ENCODE peak calls at places on chromosomes 7 and 10, in four cellular contexts. V, D, L and B are unnamed samples.

GRCh38 chr7:117251687-117252086 is 71.2 kb downstream of the WNT2 start:
- DNase-seq in V (peak), D (no peak), L (no peak), B (no peak)

GRCh38 chr7:83547526-83547925 is 101.4 kb downstream of the SEMA3E start:
- DNase-seq in V (peak), D (no peak), L (no peak), B (no peak)

GRCh38 chr10:71661060-71661622 is 58.4 kb downstream of the C10orf105 start:
- DNase-seq in V (no peak), D (no peak), L (no peak), B (no peak)

GRCh38 chr10:14543048-14543903 is 212.6 kb upstream of the FRMD4A start:
- DNase-seq in V (peak), D (no peak), L (no peak), B (peak)

GRCh38 chr7:99734987-99735386 is at the start of gene CYP3A7:
- DNase-seq in V (no peak), D (no peak), L (no peak), B (no peak)

GRCh38 chr7:95255691-95256090 is 68.6 kb downstream of the PON1 start:
- DNase-seq in V (no peak), D (no peak), L (no peak), B (no peak)

GRCh38 chr7:84847038-84847437 is 339.8 kb downstream of the SEMA3D start:
- DNase-seq in V (no peak), D (no peak), L (no peak), B (no peak)

GRCh38 chr7:72362246-72362645 is 49.9 kb downstream of the CALN1 start:
- DNase-seq in V (no peak), D (no peak), L (no peak), B (no peak)

GRCh38 chr10:2760736-2761135 is 306.6 kb upstream of the PFKP start:
- DNase-seq in V (no peak), D (no peak), L (no peak), B (no peak)

GRCh38 chr10:127849896-127850295 is 42.8 kb downstream of the CLRN3 start:
- DNase-seq in V (no peak), D (no peak), L (no peak), B (no peak)

GRCh38 chr7:8146156-8146555 is 115.8 kb downstream of the ICA1 start:
- DNase-seq in V (no peak), D (no peak), L (no peak), B (no peak)

GRCh38 chr10:32332299-32332750 is 14.6 kb downstream of the EPC1 start:
- DNase-seq in V (peak), D (no peak), L (no peak), B (no peak)

GRCh38 chr7:44226396-44226753 is 25.6 kb downstream of the YKT6 start:
- DNase-seq in V (no peak), D (no peak), L (no peak), B (no peak)

GRCh38 chr7:130147710-130148325 is 57.4 kb downstream of the TMEM209 start:
- DNase-seq in V (no peak), D (no peak), L (no peak), B (no peak)

GRCh38 chr7:90966346-90966745 is 297.9 kb upstream of the FZD1 start:
- DNase-seq in V (no peak), D (no peak), L (no peak), B (no peak)

GRCh38 chr7:28955723-28956607 is 2.2 kb downstream of the TRIL start:
- DNase-seq in V (peak), D (peak), L (peak), B (peak)

GRCh38 chr7:31735991-31736982 is 49.3 kb downstream of the PPP1R17 start:
- DNase-seq in V (peak), D (no peak), L (no peak), B (peak)